ENCODE peak calls at places on chromosomes 6 and 20, in nine cellular contexts. X, M, Y, S, H, V, C, G and Q are unnamed samples.

GRCh38 chr6:15677822-15678221 is 15.0 kb upstream of the DTNBP1 start:
- DNase-seq in X (no peak), M (no peak), Y (no peak), S (no peak), H (no peak), V (no peak), C (no peak), G (no peak), Q (no peak)

GRCh38 chr20:53939554-53940355 is 130.6 kb downstream of the BCAS1 start:
- DNase-seq in X (peak), M (peak), Y (peak), S (peak), H (peak), V (peak), C (peak), G (peak), Q (peak)

GRCh38 chr6:56188429-56188828 is 59.0 kb downstream of the COL21A1 start:
- DNase-seq in X (no peak), M (no peak), Y (no peak), S (no peak), H (no peak), V (no peak), C (no peak), G (no peak), Q (no peak)

GRCh38 chr6:3825331-3825831 is 23.8 kb upstream of the FAM50B start:
- DNase-seq in X (no peak), M (peak), Y (no peak), S (peak), H (peak), V (no peak), C (peak), G (no peak), Q (no peak)

GRCh38 chr6:53347250-53347920 is 1.4 kb downstream of the ELOVL5 start:
- DNase-seq in X (no peak), M (peak), Y (peak), S (no peak), H (no peak), V (peak), C (no peak), G (peak), Q (no peak)

GRCh38 chr6:106117579-106117978 is 31.4 kb downstream of the PRDM1 start:
- DNase-seq in X (no peak), M (no peak), Y (peak), S (no peak), H (no peak), V (peak), C (no peak), G (peak), Q (no peak)

GRCh38 chr6:55825402-55826051 is 49.9 kb downstream of the BMP5 start:
- DNase-seq in X (no peak), M (peak), Y (no peak), S (no peak), H (no peak), V (no peak), C (peak), G (no peak), Q (no peak)

GRCh38 chr6:34459899-34460593 is 5.8 kb upstream of the PACSIN1 start:
- DNase-seq in X (peak), M (peak), Y (peak), S (no peak), H (peak), V (peak), C (peak), G (peak), Q (peak)

GRCh38 chr6:20444786-20445271 is 43.1 kb downstream of the E2F3 start:
- DNase-seq in X (no peak), M (peak), Y (peak), S (no peak), H (no peak), V (no peak), C (no peak), G (no peak), Q (no peak)

GRCh38 chr6:136772685-136773472 is 19.4 kb downstream of the MAP3K5 start:
- DNase-seq in X (no peak), M (no peak), Y (no peak), S (no peak), H (no peak), V (no peak), C (no peak), G (no peak), Q (no peak)

GRCh38 chr6:131636880-131637792 is at the start of gene ENPP3:
- DNase-seq in X (no peak), M (no peak), Y (no peak), S (no peak), H (no peak), V (no peak), C (peak), G (no peak), Q (no peak)

GRCh38 chr6:31822038-31822821 is 5.3 kb upstream of the HSPA1B start:
- DNase-seq in X (peak), M (peak), Y (peak), S (peak), H (no peak), V (peak), C (peak), G (peak), Q (peak)

GRCh38 chr6:44942201-44942600 is 385.9 kb upstream of the RUNX2 start:
- DNase-seq in X (no peak), M (peak), Y (no peak), S (no peak), H (no peak), V (no peak), C (no peak), G (no peak), Q (no peak)

GRCh38 chr6:2523061-2523460 is 227.7 kb downstream of the MYLK4 start:
- DNase-seq in X (no peak), M (no peak), Y (no peak), S (no peak), H (no peak), V (no peak), C (no peak), G (no peak), Q (no peak)

GRCh38 chr20:61957961-61958715 is 107.5 kb downstream of the TAF4 start:
- DNase-seq in X (no peak), M (no peak), Y (no peak), S (no peak), H (no peak), V (no peak), C (no peak), G (no peak), Q (no peak)

GRCh38 chr20:7463290-7463689 is 477.0 kb downstream of the HAO1 start:
- DNase-seq in X (no peak), M (no peak), Y (no peak), S (no peak), H (no peak), V (no peak), C (no peak), G (no peak), Q (no peak)

GRCh38 chr6:90078513-90079289 is 184.4 kb downstream of the GJA10 start:
- DNase-seq in X (peak), M (no peak), Y (peak), S (peak), H (no peak), V (peak), C (no peak), G (no peak), Q (no peak)

GRCh38 chr6:39263299-39264037 is 34.2 kb upstream of the KCNK5 start:
- DNase-seq in X (no peak), M (no peak), Y (peak), S (no peak), H (no peak), V (peak), C (no peak), G (peak), Q (no peak)

GRCh38 chr6:166608819-166609218 is 18.2 kb downstream of the RPS6KA2 start:
- DNase-seq in X (no peak), M (no peak), Y (no peak), S (no peak), H (no peak), V (no peak), C (peak), G (no peak), Q (no peak)

GRCh38 chr20:62246872-62247652 is 8.7 kb downstream of the OSBPL2 start:
- DNase-seq in X (no peak), M (no peak), Y (no peak), S (no peak), H (no peak), V (no peak), C (no peak), G (no peak), Q (no peak)

GRCh38 chr20:38855356-38855755 is 49.9 kb downstream of the PPP1R16B start:
- DNase-seq in X (no peak), M (peak), Y (no peak), S (no peak), H (no peak), V (no peak), C (peak), G (no peak), Q (no peak)

GRCh38 chr6:80541186-80541585 is 434.7 kb downstream of the BCKDHB start:
- DNase-seq in X (no peak), M (peak), Y (peak), S (peak), H (no peak), V (no peak), C (peak), G (no peak), Q (no peak)

GRCh38 chr6:165662671-165663282 is at the start of gene PDE10A:
- DNase-seq in X (no peak), M (no peak), Y (no peak), S (no peak), H (peak), V (no peak), C (peak), G (no peak), Q (peak)

GRCh38 chr6:105646391-105646867 is 243.5 kb upstream of the PREP start:
- DNase-seq in X (no peak), M (peak), Y (peak), S (no peak), H (no peak), V (peak), C (no peak), G (no peak), Q (no peak)